ENCODE peak calls at places on chromosomes 16 and 17, in seven cellular contexts. One of them, this sample, is unnamed.
A peak's percentile ranks its signal among the peaks of the same experiment; 100 is the strongest.

GRCh38 chr17:30503558-30503957 is 26.4 kb downstream of the GOSR1 start:
- DNase-seq in D341Med: no peak
- DNase-seq in AG09319: no peak
- DNase-seq in mucosa of descending colon: no peak
- DNase-seq in NCI-H1092: no peak
- DNase-seq in amniotic epithelial cell: peak; percentile 7
- DNase-seq in GM23248: peak; percentile 11
- DNase-seq in this sample: no peak

GRCh38 chr17:80943346-80944145 is 48.1 kb upstream of the CHMP6 start:
- DNase-seq in D341Med: no peak
- DNase-seq in AG09319: no peak
- DNase-seq in mucosa of descending colon: no peak
- DNase-seq in NCI-H1092: no peak
- DNase-seq in amniotic epithelial cell: no peak
- DNase-seq in GM23248: no peak
- DNase-seq in this sample: peak; percentile 2

GRCh38 chr17:60720763-60721531 is 43.3 kb downstream of the BCAS3 start:
- DNase-seq in D341Med: peak; percentile 72
- DNase-seq in AG09319: peak; percentile 51
- DNase-seq in mucosa of descending colon: peak; percentile 70
- DNase-seq in NCI-H1092: peak; percentile 33
- DNase-seq in amniotic epithelial cell: peak; percentile 65
- DNase-seq in GM23248: peak; percentile 76
- DNase-seq in this sample: peak; percentile 48

GRCh38 chr16:89365044-89365467 is 125.3 kb downstream of the ANKRD11 start:
- DNase-seq in D341Med: no peak
- DNase-seq in AG09319: no peak
- DNase-seq in mucosa of descending colon: no peak
- DNase-seq in NCI-H1092: no peak
- DNase-seq in amniotic epithelial cell: peak; percentile 93
- DNase-seq in GM23248: peak; percentile 81
- DNase-seq in this sample: no peak

GRCh38 chr17:57391076-57391825 is 134.9 kb downstream of the MSI2 start:
- DNase-seq in D341Med: no peak
- DNase-seq in AG09319: no peak
- DNase-seq in mucosa of descending colon: no peak
- DNase-seq in NCI-H1092: no peak
- DNase-seq in amniotic epithelial cell: no peak
- DNase-seq in GM23248: no peak
- DNase-seq in this sample: no peak

GRCh38 chr16:67235816-67236547 is 9.1 kb downstream of the TMEM208 start:
- DNase-seq in D341Med: no peak
- DNase-seq in AG09319: no peak
- DNase-seq in mucosa of descending colon: no peak
- DNase-seq in NCI-H1092: no peak
- DNase-seq in amniotic epithelial cell: no peak
- DNase-seq in GM23248: peak; percentile 36
- DNase-seq in this sample: no peak

GRCh38 chr17:48543854-48544355 is 1.0 kb downstream of the HOXB2 start:
- DNase-seq in D341Med: no peak
- DNase-seq in AG09319: no peak
- DNase-seq in mucosa of descending colon: no peak
- DNase-seq in NCI-H1092: no peak
- DNase-seq in amniotic epithelial cell: no peak
- DNase-seq in GM23248: no peak
- DNase-seq in this sample: no peak

GRCh38 chr16:49834496-49835009 is 21.4 kb downstream of the ZNF423 start:
- DNase-seq in D341Med: peak; percentile 59
- DNase-seq in AG09319: no peak
- DNase-seq in mucosa of descending colon: peak; percentile 50
- DNase-seq in NCI-H1092: no peak
- DNase-seq in amniotic epithelial cell: no peak
- DNase-seq in GM23248: peak; percentile 17
- DNase-seq in this sample: peak; percentile 85

GRCh38 chr16:85629326-85629725 is 16.2 kb downstream of the GSE1 start:
- DNase-seq in D341Med: no peak
- DNase-seq in AG09319: no peak
- DNase-seq in mucosa of descending colon: no peak
- DNase-seq in NCI-H1092: no peak
- DNase-seq in amniotic epithelial cell: no peak
- DNase-seq in GM23248: no peak
- DNase-seq in this sample: no peak

GRCh38 chr17:46811978-46812583 is 6.4 kb downstream of the WNT3 start:
- DNase-seq in D341Med: no peak
- DNase-seq in AG09319: no peak
- DNase-seq in mucosa of descending colon: no peak
- DNase-seq in NCI-H1092: no peak
- DNase-seq in amniotic epithelial cell: peak; percentile 86
- DNase-seq in GM23248: peak; percentile 80
- DNase-seq in this sample: no peak

GRCh38 chr17:13420294-13421277 is 181.1 kb downstream of the HS3ST3A1 start:
- DNase-seq in D341Med: no peak
- DNase-seq in AG09319: peak; percentile 49
- DNase-seq in mucosa of descending colon: no peak
- DNase-seq in NCI-H1092: no peak
- DNase-seq in amniotic epithelial cell: peak; percentile 90
- DNase-seq in GM23248: peak; percentile 85
- DNase-seq in this sample: no peak

GRCh38 chr16:35173295-35173694 is 1713.9 kb downstream of the TP53TG3F start:
- DNase-seq in D341Med: no peak
- DNase-seq in AG09319: no peak
- DNase-seq in mucosa of descending colon: no peak
- DNase-seq in NCI-H1092: no peak
- DNase-seq in amniotic epithelial cell: no peak
- DNase-seq in GM23248: no peak
- DNase-seq in this sample: no peak

GRCh38 chr16:82835487-82836160 is 208.9 kb downstream of the CDH13 start:
- DNase-seq in D341Med: no peak
- DNase-seq in AG09319: no peak
- DNase-seq in mucosa of descending colon: no peak
- DNase-seq in NCI-H1092: no peak
- DNase-seq in amniotic epithelial cell: no peak
- DNase-seq in GM23248: peak; percentile 63
- DNase-seq in this sample: no peak

GRCh38 chr16:49586466-49586865 is 212.9 kb downstream of the C16orf78 start:
- DNase-seq in D341Med: no peak
- DNase-seq in AG09319: no peak
- DNase-seq in mucosa of descending colon: no peak
- DNase-seq in NCI-H1092: no peak
- DNase-seq in amniotic epithelial cell: no peak
- DNase-seq in GM23248: no peak
- DNase-seq in this sample: no peak

GRCh38 chr16:77780378-77780837 is 8.0 kb upstream of the VAT1L start:
- DNase-seq in D341Med: no peak
- DNase-seq in AG09319: no peak
- DNase-seq in mucosa of descending colon: no peak
- DNase-seq in NCI-H1092: no peak
- DNase-seq in amniotic epithelial cell: peak; percentile 95
- DNase-seq in GM23248: peak; percentile 86
- DNase-seq in this sample: no peak

GRCh38 chr16:57300387-57301125 is 16.1 kb upstream of the PLLP start:
- DNase-seq in D341Med: peak; percentile 94
- DNase-seq in AG09319: peak; percentile 98
- DNase-seq in mucosa of descending colon: peak; percentile 100
- DNase-seq in NCI-H1092: peak; percentile 99
- DNase-seq in amniotic epithelial cell: peak; percentile 97
- DNase-seq in GM23248: peak; percentile 100
- DNase-seq in this sample: peak; percentile 98

GRCh38 chr16:11121083-11121482 is 134.9 kb downstream of the SOCS1 start:
- DNase-seq in D341Med: no peak
- DNase-seq in AG09319: no peak
- DNase-seq in mucosa of descending colon: no peak
- DNase-seq in NCI-H1092: no peak
- DNase-seq in amniotic epithelial cell: no peak
- DNase-seq in GM23248: no peak
- DNase-seq in this sample: no peak

GRCh38 chr16:2845116-2845515 is 12.9 kb downstream of the PRSS22 start:
- DNase-seq in D341Med: no peak
- DNase-seq in AG09319: no peak
- DNase-seq in mucosa of descending colon: no peak
- DNase-seq in NCI-H1092: no peak
- DNase-seq in amniotic epithelial cell: no peak
- DNase-seq in GM23248: no peak
- DNase-seq in this sample: no peak

GRCh38 chr16:88063201-88063773 is 112.1 kb downstream of the BANP start:
- DNase-seq in D341Med: no peak
- DNase-seq in AG09319: peak; percentile 88
- DNase-seq in mucosa of descending colon: no peak
- DNase-seq in NCI-H1092: no peak
- DNase-seq in amniotic epithelial cell: peak; percentile 48
- DNase-seq in GM23248: peak; percentile 94
- DNase-seq in this sample: no peak

GRCh38 chr17:50830994-50831393 is 4.4 kb upstream of the WFIKKN2 start:
- DNase-seq in D341Med: peak; percentile 45
- DNase-seq in AG09319: no peak
- DNase-seq in mucosa of descending colon: no peak
- DNase-seq in NCI-H1092: no peak
- DNase-seq in amniotic epithelial cell: no peak
- DNase-seq in GM23248: no peak
- DNase-seq in this sample: no peak

GRCh38 chr17:63497708-63498483 is 21.0 kb downstream of the ACE start:
- DNase-seq in D341Med: peak; percentile 87
- DNase-seq in AG09319: no peak
- DNase-seq in mucosa of descending colon: no peak
- DNase-seq in NCI-H1092: peak; percentile 86
- DNase-seq in amniotic epithelial cell: peak; percentile 14
- DNase-seq in GM23248: no peak
- DNase-seq in this sample: peak; percentile 88

GRCh38 chr17:46878055-46878454 is 26.7 kb downstream of the WNT9B start:
- DNase-seq in D341Med: no peak
- DNase-seq in AG09319: no peak
- DNase-seq in mucosa of descending colon: peak; percentile 6
- DNase-seq in NCI-H1092: no peak
- DNase-seq in amniotic epithelial cell: no peak
- DNase-seq in GM23248: no peak
- DNase-seq in this sample: no peak

GRCh38 chr16:81461756-81462155 is 17.1 kb downstream of the CMIP start:
- DNase-seq in D341Med: no peak
- DNase-seq in AG09319: no peak
- DNase-seq in mucosa of descending colon: no peak
- DNase-seq in NCI-H1092: no peak
- DNase-seq in amniotic epithelial cell: no peak
- DNase-seq in GM23248: no peak
- DNase-seq in this sample: no peak

This sample was measured in BE2C.